ENCODE peak calls at places on chromosomes 4 and X, in four cellular contexts. One of them, this sample, is unnamed.

GRCh38 chrX:71366674-71367256 is 608 bp downstream of the TAF1 start:
- DNase-seq in HepG2: no peak
- DNase-seq in breast epithelium: no peak
- DNase-seq in foreskin keratinocyte: no peak
- DNase-seq in this sample: no peak

GRCh38 chr4:113869743-113870375 is 108.3 kb upstream of the CAMK2D start:
- DNase-seq in HepG2: no peak
- DNase-seq in breast epithelium: no peak
- DNase-seq in foreskin keratinocyte: peak; percentile 76
- DNase-seq in this sample: no peak

GRCh38 chr4:139935911-139936310 is 218.1 kb downstream of the MAML3 start:
- DNase-seq in HepG2: no peak
- DNase-seq in breast epithelium: no peak
- DNase-seq in foreskin keratinocyte: no peak
- DNase-seq in this sample: no peak

GRCh38 chr4:165814256-165815010 is 58.6 kb upstream of the TLL1 start:
- DNase-seq in HepG2: no peak
- DNase-seq in breast epithelium: no peak
- DNase-seq in foreskin keratinocyte: peak; percentile 89
- DNase-seq in this sample: no peak

GRCh38 chrX:43108828-43109227 is 330.9 kb upstream of the PPP1R2C start:
- DNase-seq in HepG2: no peak
- DNase-seq in breast epithelium: no peak
- DNase-seq in foreskin keratinocyte: no peak
- DNase-seq in this sample: no peak

GRCh38 chr4:105122334-105122733 is 24.3 kb upstream of the TET2 start:
- DNase-seq in HepG2: no peak
- DNase-seq in breast epithelium: no peak
- DNase-seq in foreskin keratinocyte: peak; percentile 70
- DNase-seq in this sample: no peak

GRCh38 chrX:8748855-8749254 is 16.9 kb upstream of the ANOS1 start:
- DNase-seq in HepG2: no peak
- DNase-seq in breast epithelium: no peak
- DNase-seq in foreskin keratinocyte: peak; percentile 25
- DNase-seq in this sample: no peak

GRCh38 chr4:185683222-185683621 is 128.8 kb downstream of the SORBS2 start:
- DNase-seq in HepG2: no peak
- DNase-seq in breast epithelium: no peak
- DNase-seq in foreskin keratinocyte: no peak
- DNase-seq in this sample: no peak

GRCh38 chr4:145756244-145756643 is 76.3 kb downstream of the C4orf51 start:
- DNase-seq in HepG2: no peak
- DNase-seq in breast epithelium: no peak
- DNase-seq in foreskin keratinocyte: no peak
- DNase-seq in this sample: no peak

GRCh38 chr4:101328063-101328602 is 19.2 kb downstream of the PPP3CA start:
- DNase-seq in HepG2: no peak
- DNase-seq in breast epithelium: no peak
- DNase-seq in foreskin keratinocyte: no peak
- DNase-seq in this sample: no peak

GRCh38 chr4:189062047-189062820 is 878.4 kb upstream of the FRG1 start:
- DNase-seq in HepG2: no peak
- DNase-seq in breast epithelium: no peak
- DNase-seq in foreskin keratinocyte: no peak
- DNase-seq in this sample: no peak
- TF ChIP-seq CTCF in HepG2: no peak
- TF ChIP-seq CTCF in breast epithelium: no peak
- TF ChIP-seq CTCF in foreskin keratinocyte: no peak
- TF ChIP-seq CTCF in this sample: no peak

DNA sequence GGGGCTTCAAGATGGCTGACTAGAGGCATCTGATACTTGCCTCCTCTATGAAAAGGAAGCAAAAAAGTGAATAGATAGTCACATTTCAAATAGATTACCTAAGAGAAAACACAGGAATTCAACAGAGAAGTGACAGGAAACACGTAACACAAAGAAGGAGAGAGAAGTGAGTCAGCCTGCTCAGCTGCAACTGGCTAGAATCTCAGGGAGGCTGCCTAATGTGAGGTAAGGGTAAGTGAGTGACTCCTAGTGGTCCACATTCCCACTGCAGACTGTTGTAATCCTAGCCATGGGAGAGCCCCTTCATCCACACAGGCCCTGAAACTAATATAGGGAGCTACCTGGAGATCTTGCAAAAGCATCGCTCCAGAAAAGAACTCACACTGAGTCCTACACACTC is 179.2 kb downstream of the SLC7A11 start:
- DNase-seq in HepG2: no peak
- DNase-seq in breast epithelium: no peak
- DNase-seq in foreskin keratinocyte: peak; percentile 54
- DNase-seq in this sample: no peak
- TF ChIP-seq CTCF in HepG2: no peak
- TF ChIP-seq CTCF in breast epithelium: no peak
- TF ChIP-seq CTCF in foreskin keratinocyte: peak; percentile 56
- TF ChIP-seq CTCF in this sample: peak; percentile 52

DNA sequence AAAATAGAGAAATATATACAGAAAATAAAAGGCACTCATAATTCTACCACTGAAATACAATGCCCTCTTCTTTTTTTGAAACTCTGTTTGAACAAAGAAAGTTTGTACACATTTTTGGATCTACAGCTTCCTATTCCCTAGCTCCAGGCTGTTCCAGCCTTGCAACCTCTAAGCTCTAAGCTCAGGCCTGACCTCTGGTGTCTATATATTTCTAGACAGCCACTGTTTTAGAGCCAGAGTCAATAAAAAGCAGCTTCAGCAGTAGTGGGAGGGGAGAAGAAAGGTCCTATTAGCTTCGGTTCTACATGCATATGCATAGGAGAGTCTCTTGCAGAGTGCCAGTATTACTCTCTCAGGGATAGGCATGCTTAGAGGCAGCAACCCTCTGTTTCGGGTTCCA is 39.7 kb downstream of the CLDN2 start:
- DNase-seq in HepG2: peak; percentile 59
- DNase-seq in breast epithelium: no peak
- DNase-seq in foreskin keratinocyte: no peak
- DNase-seq in this sample: no peak
- TF ChIP-seq CTCF in HepG2: peak; percentile 65
- TF ChIP-seq CTCF in breast epithelium: no peak
- TF ChIP-seq CTCF in foreskin keratinocyte: peak; percentile 46
- TF ChIP-seq CTCF in this sample: peak; percentile 71

GRCh38 chr4:110442788-110443187 is 33.2 kb upstream of the ENPEP start:
- DNase-seq in HepG2: no peak
- DNase-seq in breast epithelium: no peak
- DNase-seq in foreskin keratinocyte: no peak
- DNase-seq in this sample: no peak

DNA sequence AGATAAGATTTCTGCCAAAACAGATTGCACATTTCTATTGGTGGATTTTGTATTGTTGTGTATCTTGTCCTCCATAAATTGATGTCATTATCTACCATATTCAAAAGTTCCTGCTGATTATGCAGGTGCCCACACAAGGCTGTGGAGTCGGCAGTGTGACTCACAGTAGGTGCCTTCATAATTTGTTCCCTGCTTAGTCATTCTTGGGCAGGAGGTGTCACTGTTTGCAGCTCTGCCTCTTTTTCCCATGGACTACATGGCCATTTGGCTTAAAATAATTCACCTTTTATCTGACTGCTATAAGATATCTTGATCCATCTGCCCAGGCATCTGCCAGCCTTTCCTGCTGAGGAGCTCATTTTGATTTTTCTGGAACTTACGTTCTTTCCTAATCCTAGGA is 33.6 kb upstream of the ENPEP start:
- DNase-seq in HepG2: no peak
- DNase-seq in breast epithelium: no peak
- DNase-seq in foreskin keratinocyte: peak; percentile 16
- DNase-seq in this sample: no peak
- TF ChIP-seq CTCF in HepG2: no peak
- TF ChIP-seq CTCF in breast epithelium: no peak
- TF ChIP-seq CTCF in foreskin keratinocyte: peak; percentile 11
- TF ChIP-seq CTCF in this sample: peak; percentile 33

DNA sequence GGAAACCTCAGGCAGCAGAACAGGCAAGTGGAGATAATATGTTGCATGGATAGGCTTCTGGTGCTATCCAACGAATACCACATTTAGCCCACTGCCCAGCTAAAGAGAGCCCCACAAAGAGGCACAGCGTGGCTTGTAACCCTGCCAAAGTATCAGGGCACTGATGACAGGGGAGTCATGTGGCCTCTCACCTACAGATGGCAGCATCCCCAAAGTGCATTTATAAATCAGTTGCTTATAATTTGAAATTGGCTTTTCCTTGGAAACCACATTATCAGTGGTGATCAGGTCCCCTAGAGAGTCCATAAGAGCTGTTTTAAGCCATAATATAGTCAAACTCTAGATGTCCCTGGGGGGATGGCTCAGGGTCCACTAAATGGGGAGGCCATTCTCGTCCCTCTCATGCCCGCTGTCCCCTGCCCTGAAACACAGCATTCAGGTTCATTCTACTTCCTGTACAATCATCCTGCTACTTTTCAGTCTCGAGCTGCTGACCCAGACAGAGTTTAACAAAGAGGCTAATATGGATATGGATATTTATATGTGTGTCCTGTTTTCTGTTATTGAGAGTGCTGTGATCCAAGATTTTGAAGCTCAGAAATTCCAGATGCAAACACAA is 28.6 kb downstream of the SRPX start:
- DNase-seq in HepG2: no peak
- DNase-seq in breast epithelium: no peak
- DNase-seq in foreskin keratinocyte: no peak
- DNase-seq in this sample: no peak
- TF ChIP-seq CTCF in HepG2: peak; percentile 45
- TF ChIP-seq CTCF in breast epithelium: no peak
- TF ChIP-seq CTCF in foreskin keratinocyte: peak; percentile 63
- TF ChIP-seq CTCF in this sample: peak; percentile 77

DNA sequence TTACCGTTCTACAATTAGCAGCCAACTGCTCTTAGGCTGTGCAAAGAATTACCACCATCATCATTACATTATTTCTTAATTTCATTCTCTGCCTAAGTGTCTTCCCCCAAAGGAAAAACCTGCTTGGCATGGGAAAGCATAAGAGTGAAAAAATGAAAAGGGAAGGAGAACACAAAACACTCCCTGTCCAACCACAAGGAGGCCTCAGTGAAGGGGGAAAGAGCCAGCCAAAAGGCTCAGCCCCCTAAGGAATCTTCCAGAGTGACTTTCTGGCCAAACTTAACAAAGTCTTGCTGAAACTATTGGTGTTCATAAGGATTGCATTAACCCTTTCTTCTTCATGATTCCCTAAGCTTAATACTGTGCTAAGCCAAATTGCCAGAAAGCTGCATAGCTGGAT is 287.4 kb downstream of the SMARCA1 start:
- DNase-seq in HepG2: no peak
- DNase-seq in breast epithelium: no peak
- DNase-seq in foreskin keratinocyte: no peak
- DNase-seq in this sample: no peak
- TF ChIP-seq CTCF in HepG2: no peak
- TF ChIP-seq CTCF in breast epithelium: no peak
- TF ChIP-seq CTCF in foreskin keratinocyte: no peak
- TF ChIP-seq CTCF in this sample: peak; percentile 23

DNA sequence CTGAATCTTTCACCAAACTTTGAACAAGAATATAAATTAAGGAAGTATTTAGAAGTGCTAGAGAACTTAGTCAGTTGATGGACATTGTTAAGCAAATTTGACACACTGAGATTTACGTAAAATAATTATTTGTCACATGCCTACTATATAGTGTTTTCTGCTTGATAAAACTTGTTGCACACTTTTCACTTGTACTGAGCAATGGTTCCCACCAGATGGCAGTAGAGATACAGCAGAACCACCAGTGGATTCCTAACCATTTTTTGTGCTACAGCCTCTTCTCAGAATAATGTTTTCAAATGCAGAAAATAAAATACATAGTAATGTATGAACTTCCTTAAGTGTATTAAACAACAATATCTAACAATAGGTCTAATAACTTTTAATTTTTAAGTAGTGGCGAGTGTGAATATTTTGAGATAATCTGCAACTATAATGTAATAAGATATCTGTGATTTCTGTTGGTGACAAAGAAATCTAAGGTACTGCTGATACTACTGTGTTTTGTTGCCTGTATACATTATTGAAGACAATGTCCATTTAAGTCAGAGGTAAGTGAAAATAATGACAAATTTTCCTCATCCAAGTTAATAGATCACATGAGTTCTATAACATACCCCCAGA is 81.2 kb downstream of the APOOL start:
- DNase-seq in HepG2: peak; percentile 11
- DNase-seq in breast epithelium: no peak
- DNase-seq in foreskin keratinocyte: peak; percentile 19
- DNase-seq in this sample: no peak
- TF ChIP-seq CTCF in HepG2: peak; percentile 51
- TF ChIP-seq CTCF in breast epithelium: no peak
- TF ChIP-seq CTCF in foreskin keratinocyte: peak; percentile 67
- TF ChIP-seq CTCF in this sample: peak; percentile 92

This sample was measured in chondrocyte.